ENCODE peak calls at places on chromosomes 12 and 14, in five cellular contexts. H, Y, B, W and K are unnamed samples.

GRCh38 chr12:95204141-95204866 is 13.0 kb downstream of the FGD6 start:
- ATAC-seq in H (peak; percentile 26), Y (peak; percentile 67), B (peak; percentile 43), W (peak; percentile 85), K (peak; percentile 50)

GRCh38 chr14:77067632-77068514 is 30.2 kb upstream of the CIPC start:
- ATAC-seq in H (peak; percentile 88), Y (peak; percentile 68), B (peak; percentile 86), W (peak; percentile 83), K (peak; percentile 71)

GRCh38 chr12:103773109-103773905 is 67.7 kb downstream of the NT5DC3 start:
- ATAC-seq in H (no peak), Y (no peak), B (no peak), W (no peak), K (no peak)

GRCh38 chr14:96016761-96017160 is 22.4 kb upstream of the C14orf132 start:
- ATAC-seq in H (no peak), Y (peak; percentile 72), B (no peak), W (no peak), K (no peak)

GRCh38 chr12:123492290-123492689 is 34.4 kb downstream of the SNRNP35 start:
- ATAC-seq in H (peak; percentile 81), Y (no peak), B (no peak), W (no peak), K (no peak)

GRCh38 chr14:100424504-100425453 is 101.6 kb downstream of the SLC25A47 start:
- ATAC-seq in H (no peak), Y (no peak), B (peak; percentile 21), W (peak; percentile 74), K (no peak)

GRCh38 chr14:101821528-101821927 is 60.0 kb downstream of the PPP2R5C start:
- ATAC-seq in H (no peak), Y (no peak), B (no peak), W (no peak), K (no peak)

GRCh38 chr14:93857500-93857899 is 69.2 kb upstream of the PRIMA1 start:
- ATAC-seq in H (peak; percentile 29), Y (no peak), B (no peak), W (peak; percentile 84), K (peak; percentile 19)

GRCh38 chr12:122403831-122404230 is 18.6 kb downstream of the CLIP1 start:
- ATAC-seq in H (peak; percentile 17), Y (no peak), B (no peak), W (no peak), K (no peak)

GRCh38 chr12:100951756-100952155 is 157.2 kb downstream of the ANO4 start:
- ATAC-seq in H (no peak), Y (no peak), B (no peak), W (peak; percentile 68), K (no peak)

GRCh38 chr12:9378430-9378835 is 170.2 kb upstream of the PZP start:
- ATAC-seq in H (no peak), Y (no peak), B (no peak), W (peak; percentile 99), K (no peak)

GRCh38 chr12:98935847-98936246 is 290.8 kb downstream of the APAF1 start:
- ATAC-seq in H (no peak), Y (no peak), B (no peak), W (no peak), K (no peak)

GRCh38 chr14:88078525-88078924 is 73.6 kb downstream of the GPR65 start:
- ATAC-seq in H (no peak), Y (no peak), B (no peak), W (no peak), K (no peak)

GRCh38 chr14:79325071-79325470 is 886.2 kb downstream of the DIO2 start:
- ATAC-seq in H (no peak), Y (no peak), B (peak; percentile 30), W (no peak), K (no peak)

GRCh38 chr12:42701079-42701478 is 111.5 kb upstream of the PRICKLE1 start:
- ATAC-seq in H (no peak), Y (no peak), B (no peak), W (no peak), K (no peak)

GRCh38 chr12:85834378-85834777 is 1.8 kb downstream of the RASSF9 start:
- ATAC-seq in H (no peak), Y (no peak), B (no peak), W (no peak), K (no peak)

GRCh38 chr12:111685322-111685810 is 390 bp downstream of the BRAP start:
- ATAC-seq in H (no peak), Y (peak; percentile 14), B (peak; percentile 3), W (peak; percentile 57), K (no peak)

GRCh38 chr14:76309572-76310551 is 66.1 kb upstream of the ESRRB start:
- ATAC-seq in H (peak; percentile 66), Y (no peak), B (no peak), W (no peak), K (peak; percentile 19)

GRCh38 chr14:65042731-65043372 is 56.2 kb downstream of the FNTB start:
- ATAC-seq in H (no peak), Y (no peak), B (no peak), W (no peak), K (no peak)

GRCh38 chr14:63523735-63524408 is 19.3 kb downstream of the PPP2R5E start:
- ATAC-seq in H (no peak), Y (no peak), B (no peak), W (no peak), K (no peak)

GRCh38 chr14:86971292-86971691 is 1021.7 kb downstream of the GALC start:
- ATAC-seq in H (no peak), Y (no peak), B (no peak), W (no peak), K (no peak)

GRCh38 chr14:38022775-38023174 is 184.9 kb upstream of the SSTR1 start:
- ATAC-seq in H (no peak), Y (no peak), B (no peak), W (no peak), K (no peak)

GRCh38 chr12:83758889-83759631 is 1072.4 kb downstream of the TMTC2 start:
- ATAC-seq in H (no peak), Y (no peak), B (no peak), W (no peak), K (no peak)

GRCh38 chr14:74684444-74684843 is 28.4 kb downstream of the AREL1 start:
- ATAC-seq in H (peak; percentile 26), Y (no peak), B (no peak), W (no peak), K (no peak)

GRCh38 chr12:62983594-62983993 is 48.6 kb upstream of the PPM1H start:
- ATAC-seq in H (no peak), Y (no peak), B (no peak), W (peak; percentile 76), K (no peak)

GRCh38 chr12:87270894-87271293 is 758.3 kb downstream of the C12orf50 start:
- ATAC-seq in H (no peak), Y (no peak), B (no peak), W (no peak), K (no peak)

GRCh38 chr14:56659361-56659760 is 79.8 kb downstream of the TMEM260 start:
- ATAC-seq in H (no peak), Y (no peak), B (no peak), W (no peak), K (no peak)

GRCh38 chr14:20487402-20487742 is 18.0 kb upstream of the RNASE10 start:
- ATAC-seq in H (no peak), Y (no peak), B (no peak), W (peak; percentile 54), K (no peak)

GRCh38 chr14:35402323-35403084 is 2.0 kb downstream of the NFKBIA start:
- ATAC-seq in H (peak; percentile 21), Y (no peak), B (no peak), W (no peak), K (no peak)

GRCh38 chr12:661720-662486 is 1.3 kb downstream of the NINJ2 start:
- ATAC-seq in H (peak; percentile 63), Y (no peak), B (no peak), W (no peak), K (no peak)

GRCh38 chr12:3032770-3033537 is 44.2 kb upstream of the TSPAN9 start:
- ATAC-seq in H (peak; percentile 35), Y (no peak), B (peak; percentile 15), W (no peak), K (no peak)

GRCh38 chr12:77377622-77378021 is 312.3 kb upstream of the E2F7 start:
- ATAC-seq in H (no peak), Y (no peak), B (no peak), W (no peak), K (no peak)

GRCh38 chr12:15209782-15210181 is 11.4 kb downstream of the RERG start:
- ATAC-seq in H (peak; percentile 71), Y (no peak), B (no peak), W (no peak), K (peak; percentile 59)

GRCh38 chr12:27875677-27876076 is 95.6 kb upstream of the MANSC4 start:
- ATAC-seq in H (no peak), Y (no peak), B (no peak), W (no peak), K (no peak)

DNA sequence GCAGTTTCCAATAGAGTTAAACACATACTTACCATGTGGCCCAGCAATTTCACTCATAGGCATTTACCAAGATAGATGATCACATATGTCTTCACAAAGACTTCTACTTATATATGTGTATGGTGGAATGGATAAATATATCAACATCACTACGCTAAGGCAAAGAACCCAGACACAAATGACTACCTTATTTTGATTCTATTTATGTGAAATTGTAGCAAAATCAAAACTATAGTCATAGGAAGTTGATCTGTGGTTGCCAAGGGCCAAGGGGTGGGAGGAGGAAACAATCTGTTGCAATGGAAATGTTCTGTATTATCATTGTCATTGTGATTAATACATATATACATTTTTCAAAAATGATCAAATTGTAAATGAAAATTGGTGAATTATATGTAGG is 47.7 kb upstream of the ANP32D start:
- ATAC-seq in H (no peak), Y (no peak), B (no peak), W (no peak), K (no peak)
- H3K4me1 ChIP-seq in H (no peaks in the 10 kb centered on the region), Y (no peaks in the 10 kb centered on the region), B (no peaks in the 10 kb centered on the region), W (no peaks in the 10 kb centered on the region), K (no peaks in the 10 kb centered on the region)

GRCh38 chr14:104680806-104681688 is 8.4 kb upstream of the INF2 start:
- ATAC-seq in H (peak; percentile 56), Y (peak; percentile 16), B (peak; percentile 77), W (peak; percentile 28), K (peak; percentile 37)
- H3K4me1 ChIP-seq in H (peaks cover 39% of the 10 kb centered on the region), Y (peaks cover 42% of the 10 kb centered on the region), B (peaks cover 46% of the 10 kb centered on the region), W (peaks cover 63% of the 10 kb centered on the region), K (no peaks in the 10 kb centered on the region)

DNA sequence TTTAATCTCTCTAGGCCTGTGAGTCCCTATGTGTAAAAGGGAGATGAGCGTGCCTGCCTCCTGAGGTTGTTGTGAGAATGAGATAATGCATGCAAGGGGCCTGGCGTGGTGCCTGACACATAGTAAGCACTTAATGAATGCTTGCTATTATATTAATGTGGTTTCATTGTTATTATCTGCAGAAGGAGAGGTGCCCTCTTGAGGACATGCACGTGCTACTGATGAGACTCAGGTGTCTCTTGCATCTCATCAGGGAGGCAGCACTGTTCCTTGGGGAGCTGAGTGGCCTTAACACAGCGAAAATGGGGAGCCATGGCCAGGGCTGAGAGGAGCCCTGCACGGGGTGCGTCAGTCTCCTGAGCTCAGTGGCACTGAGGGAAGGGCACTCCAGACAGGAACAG is 29.9 kb upstream of the BCDIN3D start:
- ATAC-seq in H (no peak), Y (no peak), B (no peak), W (peak; percentile 32), K (no peak)
- H3K4me1 ChIP-seq in H (peaks cover 14% of the 10 kb centered on the region), Y (peaks cover 3% of the 10 kb centered on the region), B (peaks cover 18% of the 10 kb centered on the region), W (no peaks in the 10 kb centered on the region), K (peaks cover 13% of the 10 kb centered on the region)

DNA sequence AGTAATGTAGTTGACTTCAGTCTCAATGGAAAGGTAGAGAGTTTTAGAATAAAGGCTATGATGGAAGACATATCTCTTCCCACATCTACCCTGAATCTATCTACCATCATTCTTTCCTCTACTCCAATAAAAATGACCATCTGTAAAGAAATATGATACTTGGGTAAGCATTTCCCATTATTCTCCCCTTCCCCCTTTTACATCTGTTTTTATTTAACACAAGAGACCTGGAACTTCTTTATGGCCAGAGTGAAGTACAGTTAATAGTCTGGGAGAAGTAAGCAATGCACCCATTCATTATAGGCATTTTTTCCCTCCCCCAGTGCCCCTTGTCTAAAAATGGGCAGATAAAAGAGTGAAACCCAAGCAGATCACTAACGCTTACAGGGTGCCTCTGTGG is 6.5 kb downstream of the TPH2 start:
- ATAC-seq in H (no peak), Y (no peak), B (no peak), W (no peak), K (no peak)
- H3K4me1 ChIP-seq in H (no peaks in the 10 kb centered on the region), Y (peaks cover 3% of the 10 kb centered on the region), B (no peaks in the 10 kb centered on the region), W (no peaks in the 10 kb centered on the region), K (peaks cover 18% of the 10 kb centered on the region)